ENCODE peak calls at places on chromosomes 16 and 17, in six cellular contexts. One of them, this sample, is unnamed.

GRCh38 chr16:23950291-23950894 is 114.6 kb downstream of the PRKCB start:
- DNase-seq in cardiac muscle cell: no peak
- DNase-seq in choroid plexus epithelial cell: no peak
- DNase-seq in ovary: no peak
- DNase-seq in lung: no peak
- DNase-seq in IMR-90: no peak
- DNase-seq in this sample: no peak

GRCh38 chr16:700684-701584 is 4.7 kb downstream of the FBXL16 start:
- DNase-seq in cardiac muscle cell: peak; percentile 79
- DNase-seq in choroid plexus epithelial cell: no peak
- DNase-seq in ovary: peak; percentile 75
- DNase-seq in lung: no peak
- DNase-seq in IMR-90: no peak
- DNase-seq in this sample: no peak

GRCh38 chr17:62816282-62816839 is 8.2 kb upstream of the MARCHF10 start:
- DNase-seq in cardiac muscle cell: no peak
- DNase-seq in choroid plexus epithelial cell: no peak
- DNase-seq in ovary: no peak
- DNase-seq in lung: no peak
- DNase-seq in IMR-90: peak; percentile 60
- DNase-seq in this sample: peak; percentile 71

GRCh38 chr16:52526429-52526828 is 20.5 kb downstream of the TOX3 start:
- DNase-seq in cardiac muscle cell: no peak
- DNase-seq in choroid plexus epithelial cell: no peak
- DNase-seq in ovary: no peak
- DNase-seq in lung: no peak
- DNase-seq in IMR-90: no peak
- DNase-seq in this sample: no peak

GRCh38 chr17:28570716-28571254 is 539 bp downstream of the PIGS start:
- DNase-seq in cardiac muscle cell: peak; percentile 44
- DNase-seq in choroid plexus epithelial cell: no peak
- DNase-seq in ovary: peak; percentile 50
- DNase-seq in lung: no peak
- DNase-seq in IMR-90: no peak
- DNase-seq in this sample: no peak

GRCh38 chr17:81339180-81339501 is 44.0 kb upstream of the SLC38A10 start:
- DNase-seq in cardiac muscle cell: no peak
- DNase-seq in choroid plexus epithelial cell: no peak
- DNase-seq in ovary: no peak
- DNase-seq in lung: no peak
- DNase-seq in IMR-90: no peak
- DNase-seq in this sample: no peak

GRCh38 chr17:12043702-12044101 is 23.0 kb downstream of the MAP2K4 start:
- DNase-seq in cardiac muscle cell: no peak
- DNase-seq in choroid plexus epithelial cell: no peak
- DNase-seq in ovary: no peak
- DNase-seq in lung: no peak
- DNase-seq in IMR-90: no peak
- DNase-seq in this sample: no peak

GRCh38 chr17:79065105-79065670 is 9.4 kb upstream of the ENGASE start:
- DNase-seq in cardiac muscle cell: peak; percentile 70
- DNase-seq in choroid plexus epithelial cell: peak; percentile 64
- DNase-seq in ovary: peak; percentile 29
- DNase-seq in lung: no peak
- DNase-seq in IMR-90: peak; percentile 32
- DNase-seq in this sample: peak; percentile 22

GRCh38 chr16:11004351-11004750 is 60.0 kb downstream of the CLEC16A start:
- DNase-seq in cardiac muscle cell: no peak
- DNase-seq in choroid plexus epithelial cell: peak; percentile 44
- DNase-seq in ovary: no peak
- DNase-seq in lung: no peak
- DNase-seq in IMR-90: peak; percentile 51
- DNase-seq in this sample: peak; percentile 67

GRCh38 chr16:68743664-68744063 is 6.6 kb downstream of the CDH1 start:
- DNase-seq in cardiac muscle cell: no peak
- DNase-seq in choroid plexus epithelial cell: no peak
- DNase-seq in ovary: no peak
- DNase-seq in lung: no peak
- DNase-seq in IMR-90: no peak
- DNase-seq in this sample: no peak

GRCh38 chr16:68750243-68750642 is 13.2 kb downstream of the CDH1 start:
- DNase-seq in cardiac muscle cell: no peak
- DNase-seq in choroid plexus epithelial cell: no peak
- DNase-seq in ovary: no peak
- DNase-seq in lung: no peak
- DNase-seq in IMR-90: no peak
- DNase-seq in this sample: no peak

GRCh38 chr16:68749424-68749823 is 12.3 kb downstream of the CDH1 start:
- DNase-seq in cardiac muscle cell: no peak
- DNase-seq in choroid plexus epithelial cell: no peak
- DNase-seq in ovary: no peak
- DNase-seq in lung: no peak
- DNase-seq in IMR-90: no peak
- DNase-seq in this sample: no peak

GRCh38 chr16:68744744-68745280 is 7.7 kb downstream of the CDH1 start:
- DNase-seq in cardiac muscle cell: no peak
- DNase-seq in choroid plexus epithelial cell: peak; percentile 39
- DNase-seq in ovary: no peak
- DNase-seq in lung: peak; percentile 89
- DNase-seq in IMR-90: peak; percentile 5
- DNase-seq in this sample: peak; percentile 10

GRCh38 chr16:68746951-68747350 is 9.9 kb downstream of the CDH1 start:
- DNase-seq in cardiac muscle cell: no peak
- DNase-seq in choroid plexus epithelial cell: no peak
- DNase-seq in ovary: no peak
- DNase-seq in lung: no peak
- DNase-seq in IMR-90: no peak
- DNase-seq in this sample: no peak
- TF ChIP-seq CTCF in cardiac muscle cell: no peak
- TF ChIP-seq CTCF in choroid plexus epithelial cell: no peak
- TF ChIP-seq CTCF in ovary: no peak
- TF ChIP-seq CTCF in lung: no peak
- TF ChIP-seq CTCF in IMR-90: no peak
- TF ChIP-seq CTCF in this sample: no peak

DNA sequence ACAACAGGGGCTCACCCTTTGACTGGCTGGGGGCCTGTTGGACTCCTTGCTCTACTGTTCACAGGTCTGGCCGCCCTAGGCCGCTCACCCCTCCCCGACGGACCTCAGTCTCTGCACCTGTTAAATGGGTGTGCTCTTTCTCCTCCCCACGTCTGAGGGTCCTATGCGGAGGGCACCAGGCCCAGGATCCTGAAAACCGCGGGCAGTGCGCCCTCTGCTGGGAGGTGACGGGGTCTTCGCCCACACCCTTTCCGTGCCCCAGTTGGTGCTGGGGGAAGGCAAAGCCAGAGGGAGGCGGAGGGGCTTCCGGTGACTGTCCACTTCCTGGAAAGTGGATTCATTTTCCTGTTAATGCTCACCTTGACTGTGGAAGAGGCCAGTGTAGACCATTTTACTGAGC is 1010.9 kb downstream of the KCNJ18 start:
- DNase-seq in cardiac muscle cell: no peak
- DNase-seq in choroid plexus epithelial cell: no peak
- DNase-seq in ovary: no peak
- DNase-seq in lung: no peak
- DNase-seq in IMR-90: no peak
- DNase-seq in this sample: no peak
- H3K4me3 ChIP-seq in cardiac muscle cell: no peak overlapping the region
- H3K4me3 ChIP-seq in choroid plexus epithelial cell: no peak overlapping the region
- H3K4me3 ChIP-seq in ovary: no peak overlapping the region
- H3K4me3 ChIP-seq in lung: no peak overlapping the region
- H3K4me3 ChIP-seq in IMR-90: no peak overlapping the region
- H3K4me3 ChIP-seq in this sample: no peak overlapping the region

DNA sequence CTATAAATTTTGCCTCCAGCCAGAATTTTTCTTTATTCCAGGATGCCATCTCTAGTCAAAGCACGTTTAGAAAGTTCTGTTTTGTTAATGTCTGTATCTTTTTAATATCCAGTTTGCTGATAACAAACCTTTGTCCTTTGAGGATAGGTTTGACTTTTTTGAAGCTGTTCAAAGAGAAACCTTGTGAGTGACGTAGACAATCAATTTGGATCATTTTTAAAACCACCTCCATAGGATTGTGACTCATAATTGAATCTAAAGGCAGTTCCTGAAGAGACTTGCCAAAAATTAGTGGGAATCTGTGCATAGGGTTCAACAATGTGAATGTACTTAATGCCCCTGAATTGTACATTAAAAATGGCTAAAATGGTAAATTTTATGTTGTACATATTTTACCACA is 5.9 kb downstream of the KRT31 start:
- DNase-seq in cardiac muscle cell: no peak
- DNase-seq in choroid plexus epithelial cell: no peak
- DNase-seq in ovary: no peak
- DNase-seq in lung: no peak
- DNase-seq in IMR-90: no peak
- DNase-seq in this sample: no peak
- TF ChIP-seq CTCF in cardiac muscle cell: no peak
- TF ChIP-seq CTCF in choroid plexus epithelial cell: no peak
- TF ChIP-seq CTCF in ovary: no peak
- TF ChIP-seq CTCF in lung: no peak
- TF ChIP-seq CTCF in IMR-90: no peak
- TF ChIP-seq CTCF in this sample: no peak

GRCh38 chr16:88402551-88402950 is 19.8 kb downstream of the ZNF469 start:
- DNase-seq in cardiac muscle cell: no peak
- DNase-seq in choroid plexus epithelial cell: no peak
- DNase-seq in ovary: no peak
- DNase-seq in lung: no peak
- DNase-seq in IMR-90: no peak
- DNase-seq in this sample: no peak
- H3K4me3 ChIP-seq in cardiac muscle cell: no peak overlapping the region
- H3K4me3 ChIP-seq in choroid plexus epithelial cell: no peak overlapping the region
- H3K4me3 ChIP-seq in ovary: no peak overlapping the region
- H3K4me3 ChIP-seq in lung: no peak overlapping the region
- H3K4me3 ChIP-seq in IMR-90: no peak overlapping the region
- H3K4me3 ChIP-seq in this sample: no peak overlapping the region

GRCh38 chr17:41692722-41693521 is 4.2 kb downstream of the EIF1 start:
- DNase-seq in cardiac muscle cell: no peak
- DNase-seq in choroid plexus epithelial cell: peak; percentile 18
- DNase-seq in ovary: no peak
- DNase-seq in lung: no peak
- DNase-seq in IMR-90: peak; percentile 33
- DNase-seq in this sample: peak; percentile 20
- TF ChIP-seq CTCF in cardiac muscle cell: no peak
- TF ChIP-seq CTCF in choroid plexus epithelial cell: no peak
- TF ChIP-seq CTCF in ovary: no peak
- TF ChIP-seq CTCF in lung: no peak
- TF ChIP-seq CTCF in IMR-90: no peak
- TF ChIP-seq CTCF in this sample: no peak

GRCh38 chr17:82734987-82735866 is at the start of gene FN3K:
- DNase-seq in cardiac muscle cell: peak; percentile 80
- DNase-seq in choroid plexus epithelial cell: peak; percentile 72
- DNase-seq in ovary: peak; percentile 90
- DNase-seq in lung: peak; percentile 55
- DNase-seq in IMR-90: peak; percentile 85
- DNase-seq in this sample: peak; percentile 42
- H3K4me3 ChIP-seq in cardiac muscle cell: peak within 1 kb of the TSS; percentile 91
- H3K4me3 ChIP-seq in choroid plexus epithelial cell: peak within 1 kb of the TSS; percentile 65
- H3K4me3 ChIP-seq in ovary: peak within 1 kb of the TSS; percentile 91
- H3K4me3 ChIP-seq in lung: peak within 1 kb of the TSS; percentile 87
- H3K4me3 ChIP-seq in IMR-90: peak within 1 kb of the TSS; percentile 85
- H3K4me3 ChIP-seq in this sample: peak within 1 kb of the TSS; percentile 56

DNA sequence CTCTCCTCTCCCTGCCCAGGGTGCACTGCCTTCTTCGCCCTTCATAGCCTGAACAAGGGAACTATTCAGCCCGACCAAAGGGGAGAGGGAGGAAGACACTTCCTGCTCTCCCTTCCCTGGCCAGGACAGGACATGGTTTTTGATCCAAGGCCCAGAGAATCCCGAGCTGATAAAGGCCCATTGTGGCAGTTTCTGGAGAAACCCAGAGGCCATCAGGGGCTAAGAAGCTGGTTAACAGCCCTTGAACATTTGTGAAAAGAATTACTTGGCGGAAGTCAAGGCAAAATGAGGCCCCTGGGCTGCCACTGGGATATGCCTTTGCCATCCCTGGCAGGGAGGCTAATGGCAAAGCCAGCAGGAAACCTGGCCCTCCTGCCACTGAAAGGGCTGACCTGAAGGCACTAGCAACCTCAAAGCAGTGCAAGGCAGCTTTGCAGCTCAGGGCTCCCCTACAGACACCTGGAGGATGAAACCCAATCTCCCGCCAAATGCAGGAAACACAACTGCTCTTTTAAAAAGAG is 12.7 kb downstream of the PHB1 start:
- DNase-seq in cardiac muscle cell: no peak
- DNase-seq in choroid plexus epithelial cell: no peak
- DNase-seq in ovary: no peak
- DNase-seq in lung: no peak
- DNase-seq in IMR-90: no peak
- DNase-seq in this sample: no peak
- TF ChIP-seq CTCF in cardiac muscle cell: no peak
- TF ChIP-seq CTCF in choroid plexus epithelial cell: no peak
- TF ChIP-seq CTCF in ovary: no peak
- TF ChIP-seq CTCF in lung: no peak
- TF ChIP-seq CTCF in IMR-90: no peak
- TF ChIP-seq CTCF in this sample: no peak

GRCh38 chr17:66398059-66398458 is 95.6 kb downstream of the PRKCA start:
- DNase-seq in cardiac muscle cell: no peak
- DNase-seq in choroid plexus epithelial cell: no peak
- DNase-seq in ovary: no peak
- DNase-seq in lung: no peak
- DNase-seq in IMR-90: no peak
- DNase-seq in this sample: no peak

GRCh38 chr17:66401364-66401763 is 99.0 kb downstream of the PRKCA start:
- DNase-seq in cardiac muscle cell: no peak
- DNase-seq in choroid plexus epithelial cell: no peak
- DNase-seq in ovary: no peak
- DNase-seq in lung: no peak
- DNase-seq in IMR-90: no peak
- DNase-seq in this sample: no peak

GRCh38 chr17:66400698-66401097 is 98.3 kb downstream of the PRKCA start:
- DNase-seq in cardiac muscle cell: no peak
- DNase-seq in choroid plexus epithelial cell: no peak
- DNase-seq in ovary: no peak
- DNase-seq in lung: no peak
- DNase-seq in IMR-90: no peak
- DNase-seq in this sample: no peak

GRCh38 chr17:66398617-66399016 is 96.2 kb downstream of the PRKCA start:
- DNase-seq in cardiac muscle cell: no peak
- DNase-seq in choroid plexus epithelial cell: no peak
- DNase-seq in ovary: no peak
- DNase-seq in lung: no peak
- DNase-seq in IMR-90: no peak
- DNase-seq in this sample: no peak

DNA sequence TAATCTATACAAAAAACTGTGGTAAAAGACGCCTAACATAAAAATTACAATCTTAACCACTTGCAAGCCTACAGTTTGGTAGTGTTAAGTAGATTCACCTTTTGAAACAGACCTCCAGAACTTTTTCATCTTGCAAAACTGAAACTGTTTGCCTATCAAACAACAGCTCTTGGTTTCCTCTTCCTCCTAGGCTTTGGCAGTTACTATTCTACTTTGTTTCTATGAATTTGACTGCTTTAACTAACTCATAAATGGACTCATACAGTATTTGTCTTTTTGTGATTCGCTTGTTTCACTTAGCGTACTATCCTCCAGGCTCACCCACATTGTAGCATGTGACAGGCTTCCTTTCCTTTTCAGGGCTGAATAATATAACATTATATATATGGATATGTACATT is 97.0 kb downstream of the PRKCA start:
- DNase-seq in cardiac muscle cell: no peak
- DNase-seq in choroid plexus epithelial cell: no peak
- DNase-seq in ovary: no peak
- DNase-seq in lung: no peak
- DNase-seq in IMR-90: no peak
- DNase-seq in this sample: no peak
- H3K4me3 ChIP-seq in cardiac muscle cell: no peak overlapping the region
- H3K4me3 ChIP-seq in choroid plexus epithelial cell: no peak overlapping the region
- H3K4me3 ChIP-seq in ovary: no peak overlapping the region
- H3K4me3 ChIP-seq in lung: no peak overlapping the region
- H3K4me3 ChIP-seq in IMR-90: no peak overlapping the region
- H3K4me3 ChIP-seq in this sample: no peak overlapping the region

GRCh38 chr17:56629450-56630187 is 36.1 kb downstream of the NOG start:
- DNase-seq in cardiac muscle cell: peak; percentile 62
- DNase-seq in choroid plexus epithelial cell: peak; percentile 44
- DNase-seq in ovary: no peak
- DNase-seq in lung: no peak
- DNase-seq in IMR-90: peak; percentile 37
- DNase-seq in this sample: peak; percentile 42
- TF ChIP-seq CTCF in cardiac muscle cell: peak; percentile 25
- TF ChIP-seq CTCF in choroid plexus epithelial cell: peak; percentile 56
- TF ChIP-seq CTCF in ovary: no peak
- TF ChIP-seq CTCF in lung: no peak
- TF ChIP-seq CTCF in IMR-90: peak; percentile 46
- TF ChIP-seq CTCF in this sample: peak; percentile 65